ENCODE peak calls at places on chromosome 14, in six cellular contexts. K is GM23338, T is astrocyte of the cerebellum, P is HCT116, X is MM.1S, Y is left ventricle myocardium inferior. F is an unnamed sample.

GRCh38 chr14:50051706-50052105 is 64.7 kb downstream of the VCPKMT start:
- DNase-seq in K (no peak), P (no peak), T (no peak), Y (no peak), X (no peak), F (no peak)

GRCh38 chr14:33909380-33910084 is 41.3 kb downstream of the EGLN3 start:
- DNase-seq in X (no peak), K (no peak), P (no peak), T (no peak), Y (no peak), F (no peak)

GRCh38 chr14:39682563-39682962 is 250.3 kb upstream of the FBXO33 start:
- DNase-seq in X (no peak), P (no peak), T (no peak), Y (no peak), K (no peak), F (no peak)

GRCh38 chr14:68042591-68043210 is 223.1 kb downstream of the RAD51B start:
- DNase-seq in P (no peak), K (no peak), X (no peak), T (peak), Y (no peak), F (peak)

GRCh38 chr14:101496779-101497420 is 64.4 kb upstream of the DIO3 start:
- DNase-seq in Y (no peak), T (no peak), X (no peak), K (no peak), P (no peak), F (no peak)

GRCh38 chr14:99224116-99224910 is 47.7 kb downstream of the BCL11B start:
- DNase-seq in K (peak), P (peak), T (no peak), X (no peak), Y (no peak), F (no peak)

GRCh38 chr14:73245401-73246325 is 8.4 kb downstream of the PAPLN start:
- DNase-seq in T (no peak), X (no peak), Y (peak), K (peak), P (no peak), F (no peak)

GRCh38 chr14:61860294-61860918 is 98.2 kb downstream of the SNAPC1 start:
- DNase-seq in K (peak), T (peak), Y (peak), P (peak), X (peak), F (no peak)

GRCh38 chr14:23052182-23052623 is 5.1 kb downstream of the CDH24 start:
- DNase-seq in Y (no peak), T (no peak), K (peak), X (no peak), P (no peak), F (no peak)

GRCh38 chr14:37565550-37565949 is 29.5 kb downstream of the FOXA1 start:
- DNase-seq in K (peak), X (no peak), P (no peak), T (no peak), Y (no peak), F (no peak)

GRCh38 chr14:62956413-62956812 is 88.8 kb downstream of the KCNH5 start:
- DNase-seq in Y (no peak), X (no peak), P (no peak), K (no peak), T (no peak), F (no peak)

GRCh38 chr14:91237219-91237618 is 7.3 kb downstream of the GPR68 start:
- DNase-seq in X (no peak), P (no peak), K (no peak), Y (no peak), T (no peak), F (no peak)

GRCh38 chr14:46818147-46818546 is 166.6 kb upstream of the RPL10L start:
- DNase-seq in T (no peak), Y (no peak), K (peak), P (no peak), X (no peak), F (no peak)

GRCh38 chr14:77123381-77124344 is 17.9 kb downstream of the ZDHHC22 start:
- DNase-seq in X (no peak), P (peak), Y (peak), T (no peak), K (no peak), F (no peak)

GRCh38 chr14:95261616-95262510 is 57.8 kb downstream of the CLMN start:
- DNase-seq in P (no peak), K (no peak), Y (peak), X (no peak), T (no peak), F (no peak)

GRCh38 chr14:77565289-77566081 is 51.0 kb downstream of the SPTLC2 start:
- DNase-seq in T (no peak), K (no peak), P (no peak), Y (no peak), X (no peak), F (no peak)

GRCh38 chr14:32706672-32707071 is 232.0 kb upstream of the NPAS3 start:
- DNase-seq in K (no peak), P (no peak), X (peak), Y (no peak), T (no peak), F (no peak)

GRCh38 chr14:87045956-87046355 is 947.0 kb downstream of the GALC start:
- DNase-seq in P (no peak), X (no peak), T (no peak), Y (no peak), K (no peak), F (no peak)

GRCh38 chr14:87055007-87055406 is 938.0 kb downstream of the GALC start:
- DNase-seq in X (no peak), K (peak), T (no peak), P (no peak), Y (no peak), F (no peak)

GRCh38 chr14:87052646-87053225 is 940.2 kb downstream of the GALC start:
- DNase-seq in K (no peak), Y (no peak), P (no peak), T (no peak), X (no peak), F (no peak)

GRCh38 chr14:87046960-87047359 is 946.0 kb downstream of the GALC start:
- DNase-seq in Y (no peak), T (no peak), K (no peak), P (no peak), X (no peak), F (no peak)

GRCh38 chr14:87049886-87050820 is 942.8 kb downstream of the GALC start:
- DNase-seq in X (peak), Y (no peak), P (no peak), K (peak), T (no peak), F (no peak)
- TF ChIP-seq CTCF in X (peak), Y (peak), P (no peak), K (peak), T (peak), F (peak)

GRCh38 chr14:55053018-55053417 is 1.6 kb downstream of the MAPK1IP1L start:
- DNase-seq in P (no peak), Y (no peak), X (no peak), K (no peak), T (no peak), F (no peak)

GRCh38 chr14:55051426-55052258 is at the start of gene MAPK1IP1L:
- DNase-seq in Y (peak), P (peak), T (peak), K (peak), X (peak), F (no peak)

GRCh38 chr14:55052259-55052930 is 948 bp downstream of the MAPK1IP1L start:
- DNase-seq in T (no peak), X (peak), Y (no peak), K (peak), P (no peak), F (no peak)

GRCh38 chr14:55053500-55053899 is 2.1 kb downstream of the MAPK1IP1L start:
- DNase-seq in T (no peak), P (no peak), X (no peak), Y (no peak), K (no peak), F (no peak)

GRCh38 chr14:55054098-55054497 is 2.7 kb downstream of the MAPK1IP1L start:
- DNase-seq in P (no peak), T (no peak), X (no peak), K (peak), Y (no peak), F (no peak)
- H3K4me3 ChIP-seq in P (no peak), T (no peak), X (no peak), K (no peak), Y (no peak), F (no peak)

GRCh38 chr14:74459289-74459946 is 33.4 kb upstream of the SYNDIG1L start:
- DNase-seq in T (peak), X (no peak), P (no peak), Y (no peak), K (peak), F (no peak)
- TF ChIP-seq CTCF in T (peak), X (peak), P (peak), Y (peak), K (peak), F (peak)

GRCh38 chr14:30560581-30560980 is 1.6 kb downstream of the G2E3 start:
- DNase-seq in X (no peak), K (no peak), P (no peak), T (no peak), Y (no peak), F (no peak)
- H3K4me3 ChIP-seq in X (peak), K (peak), P (peak), T (peak), Y (no peak), F (peak)

GRCh38 chr14:74503256-74503972 is 9.8 kb downstream of the ISCA2 start:
- DNase-seq in P (no peak), K (no peak), T (no peak), X (no peak), Y (no peak), F (no peak)

GRCh38 chr14:74500417-74501134 is 7.0 kb downstream of the ISCA2 start:
- DNase-seq in Y (no peak), P (no peak), X (no peak), T (no peak), K (peak), F (no peak)

GRCh38 chr14:74501691-74502090 is 8.1 kb downstream of the ISCA2 start:
- DNase-seq in T (no peak), K (no peak), P (no peak), Y (no peak), X (no peak), F (no peak)

GRCh38 chr14:74502236-74503019 is 8.9 kb downstream of the ISCA2 start:
- DNase-seq in K (peak), X (peak), P (no peak), Y (no peak), T (no peak), F (no peak)

DNA sequence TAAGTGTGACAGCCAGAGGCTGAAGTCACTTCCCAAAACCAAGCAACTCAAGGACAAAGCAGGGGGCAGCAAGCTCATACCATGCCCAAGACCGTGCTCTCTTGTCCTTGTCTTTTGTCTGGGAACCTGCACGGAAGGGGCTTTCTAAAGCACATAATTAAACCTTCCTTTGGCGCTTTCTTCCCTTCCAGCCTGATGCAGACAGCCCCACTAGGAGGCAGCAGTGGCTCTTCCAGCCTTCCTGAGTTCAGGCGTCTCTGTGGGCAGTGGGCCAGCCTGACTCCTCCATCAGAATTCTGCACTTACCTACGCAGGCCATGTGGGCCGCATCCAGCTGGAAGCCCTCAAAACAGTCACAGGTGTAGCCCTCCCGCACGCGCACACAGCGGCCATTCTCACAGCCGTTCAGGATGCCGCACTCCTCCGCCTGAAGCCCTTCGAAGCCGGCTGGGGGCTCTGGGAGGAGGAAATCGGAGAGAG is 7.6 kb downstream of the ISCA2 start:
- DNase-seq in K (peak), P (no peak), Y (peak), X (no peak), T (peak), F (no peak)
- TF ChIP-seq CTCF in K (peak), P (peak), Y (peak), X (peak), T (peak), F (peak)

GRCh38 chr14:89040438-89041244 is 216.2 kb downstream of the TTC8 start:
- DNase-seq in K (peak), Y (peak), P (peak), X (peak), T (peak), F (peak)
- H3K4me3 ChIP-seq in K (peak), Y (peak), P (peak), X (peak), T (peak), F (peak)

GRCh38 chr14:94066089-94066676 is 14.8 kb downstream of the DDX24 start:
- DNase-seq in K (peak), Y (no peak), X (no peak), P (no peak), T (no peak), F (no peak)
- TF ChIP-seq CTCF in K (peak), Y (no peak), X (no peak), P (no peak), T (no peak), F (no peak)

DNA sequence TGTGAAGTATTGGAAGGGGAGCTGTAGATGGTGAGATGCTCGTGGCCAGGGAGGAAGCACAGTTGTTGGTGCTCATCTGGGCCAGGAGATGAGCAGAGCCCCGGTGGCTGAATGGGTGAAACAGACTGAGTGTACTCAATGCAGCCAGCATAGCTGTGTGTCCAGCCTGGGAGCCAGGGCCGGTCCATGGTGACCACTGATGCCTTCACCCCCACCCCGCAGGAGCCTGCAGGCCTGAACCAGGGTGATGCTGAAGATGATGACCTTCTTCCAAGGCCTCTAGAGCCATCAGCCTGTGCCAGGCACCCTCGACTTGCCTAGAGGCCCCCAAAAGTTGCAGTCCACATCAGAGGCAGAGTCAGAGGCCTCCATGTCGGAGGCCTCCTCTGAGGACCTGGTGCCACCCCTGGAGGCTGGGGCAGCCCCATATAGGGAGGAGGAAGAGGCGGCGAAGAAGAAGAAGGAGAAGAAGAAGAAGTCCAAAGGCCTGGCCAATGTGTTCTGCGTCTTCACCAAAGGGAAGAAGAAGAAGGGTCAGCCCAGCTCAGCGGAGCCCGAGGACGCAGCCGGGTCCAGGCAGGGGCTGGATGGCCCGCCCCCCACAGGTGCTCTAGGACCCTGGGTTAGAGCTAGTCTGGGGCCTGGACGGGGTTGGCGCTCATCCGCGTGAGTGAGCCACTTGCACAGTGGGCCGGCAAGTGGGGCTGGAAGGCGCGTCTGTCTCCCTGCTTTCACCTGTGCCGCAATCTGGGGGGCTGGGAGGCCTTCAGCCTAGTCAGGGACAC is 3.0 kb downstream of the TNFAIP2 start:
- DNase-seq in P (no peak), T (no peak), Y (peak), K (no peak), X (no peak), F (no peak)
- H3K4me3 ChIP-seq in P (no peak), T (peak), Y (peak), K (peak), X (no peak), F (peak)

DNA sequence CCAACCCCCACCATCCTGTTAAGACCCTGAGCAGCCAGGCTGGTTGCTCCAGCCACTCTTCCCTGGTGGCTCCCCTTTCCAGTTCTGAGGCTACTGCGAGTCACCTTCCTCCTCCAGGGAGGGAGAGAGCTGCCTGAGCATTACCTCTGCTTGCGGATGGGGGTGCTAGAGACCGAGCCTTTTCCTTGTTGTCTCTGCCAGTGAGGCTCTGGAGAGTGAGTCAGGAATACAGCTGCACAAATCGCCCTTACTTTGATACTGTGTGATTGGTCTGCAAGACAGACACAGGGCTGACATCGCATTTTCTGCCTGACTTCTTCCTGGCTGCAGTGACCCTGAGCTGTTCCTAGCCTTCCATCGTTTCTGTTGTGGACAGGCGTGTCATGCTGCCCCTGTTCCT is 94.3 kb downstream of the SLC25A47 start:
- DNase-seq in K (peak), P (peak), X (no peak), T (peak), Y (no peak), F (peak)
- TF ChIP-seq CTCF in K (peak), P (peak), X (no peak), T (peak), Y (peak), F (peak)

F was measured in epithelial cell of proximal tubule.